ENCODE peak calls at places on chromosomes 16 and 17, in five cellular contexts. A is HepG2, B is K562, F is SK-N-SH, M is GM12878. K is an unnamed sample.

GRCh38 chr17:67557921-67558320 is 159.8 kb upstream of the NOL11 start:
- DNase-seq in A (no peak), B (no peak), F (no peak), M (no peak), K (peak; percentile 25)

GRCh38 chr16:30375830-30376229 is 1.2 kb downstream of the MYL11 start:
- DNase-seq in A (no peak), B (no peak), F (no peak), M (no peak), K (no peak)

GRCh38 chr17:4675791-4676190 is 28.1 kb downstream of the PELP1 start:
- DNase-seq in A (no peak), B (no peak), F (no peak), M (no peak), K (no peak)

GRCh38 chr17:60073063-60073462 is 5.7 kb downstream of the HEATR6 start:
- DNase-seq in A (no peak), B (no peak), F (no peak), M (no peak), K (no peak)

GRCh38 chr16:64321881-64322280 is 800.0 kb downstream of the CDH11 start:
- DNase-seq in A (no peak), B (no peak), F (no peak), M (no peak), K (no peak)

GRCh38 chr17:17028878-17029535 is 13.2 kb upstream of the MPRIP start:
- DNase-seq in A (peak; percentile 63), B (no peak), F (no peak), M (no peak), K (no peak)

GRCh38 chr17:58002154-58002553 is 4.9 kb downstream of the SRSF1 start:
- DNase-seq in A (no peak), B (no peak), F (no peak), M (no peak), K (no peak)

GRCh38 chr17:14337596-14338079 is 36.8 kb downstream of the HS3ST3B1 start:
- DNase-seq in A (no peak), B (no peak), F (no peak), M (no peak), K (no peak)

GRCh38 chr17:31549121-31549524 is 157.6 kb downstream of the RAB11FIP4 start:
- DNase-seq in A (peak; percentile 31), B (no peak), F (peak; percentile 72), M (no peak), K (no peak)

GRCh38 chr17:18041776-18042175 is 2.6 kb downstream of the GID4 start:
- DNase-seq in A (no peak), B (peak; percentile 9), F (no peak), M (no peak), K (peak; percentile 75)

DNA sequence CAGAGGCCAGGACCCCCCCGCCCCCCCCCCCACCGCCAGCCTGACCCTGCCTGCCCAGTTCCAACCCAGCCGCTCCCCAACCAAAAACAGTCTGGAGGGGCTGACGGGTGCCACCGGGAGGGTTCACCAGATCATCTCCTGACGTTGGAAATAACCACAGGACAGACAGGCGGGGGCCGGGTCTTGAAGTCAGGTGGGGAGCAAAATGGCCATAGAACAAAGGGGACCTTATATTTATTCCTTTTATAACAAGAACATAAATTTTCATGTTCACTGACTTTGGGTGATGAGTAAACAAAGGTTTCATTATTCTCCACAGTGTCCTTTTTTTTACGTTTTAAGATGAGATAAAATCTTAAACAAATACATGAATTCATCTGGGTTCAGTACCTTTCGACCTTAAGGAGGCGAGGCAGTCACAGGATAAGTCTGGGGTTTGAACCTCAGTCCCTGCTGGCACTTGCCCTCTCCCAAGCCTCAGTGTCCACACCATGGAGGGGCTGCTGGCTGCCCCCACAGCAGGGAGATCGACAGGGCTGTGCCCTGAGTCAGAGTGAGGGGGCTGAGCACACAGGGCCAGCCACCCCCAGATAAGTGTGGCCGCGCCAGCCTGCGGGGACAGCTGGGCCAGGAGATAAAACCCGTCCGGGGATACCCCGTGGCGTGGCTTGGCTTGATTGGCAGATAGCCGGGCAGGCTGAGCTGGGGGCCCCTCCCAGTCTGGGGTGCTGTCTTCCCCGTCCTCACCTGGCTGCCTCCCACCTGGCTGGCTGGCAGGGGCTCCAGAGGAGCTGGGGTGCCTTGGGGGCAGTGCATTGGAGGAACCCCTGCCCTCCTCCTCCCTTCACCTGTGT is 15.0 kb downstream of the SLC7A5 start:
- DNase-seq in A (peak; percentile 86), B (peak; percentile 95), F (peak; percentile 67), M (no peak), K (no peak)
- TF ChIP-seq MXI1 in A (no peak), B (peak; percentile 45), F (no peak), M (no peak), K (no peak)

GRCh38 chr17:28347261-28347891 is 10.0 kb downstream of the POLDIP2 start:
- DNase-seq in A (no peak), B (no peak), F (no peak), M (no peak), K (peak; percentile 90)
- TF ChIP-seq MXI1 in A (no peak), B (no peak), F (no peak), M (no peak), K (no peak)

DNA sequence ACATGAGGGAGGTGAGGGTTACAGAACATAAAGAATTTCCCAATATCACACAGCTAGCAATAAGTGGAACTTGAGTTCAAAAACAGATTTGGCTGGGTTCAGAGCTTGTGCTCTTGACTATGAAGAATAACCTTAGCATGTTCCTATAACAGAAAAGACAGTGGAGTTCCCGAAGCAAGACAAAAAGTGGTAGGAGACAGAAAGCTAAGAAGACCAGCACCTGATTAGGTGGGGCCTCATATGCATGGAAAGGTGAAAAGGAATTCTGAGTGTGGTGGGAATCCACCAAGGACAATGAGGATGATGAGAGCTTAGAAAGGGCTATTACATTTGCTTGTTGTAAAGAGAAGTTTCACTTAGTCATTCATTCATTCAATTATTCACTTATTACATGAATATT is 26.6 kb upstream of the CDYL2 start:
- DNase-seq in A (no peak), B (no peak), F (no peak), M (no peak), K (no peak)
- TF ChIP-seq MXI1 in A (no peak), B (no peak), F (no peak), M (no peak), K (no peak)

DNA sequence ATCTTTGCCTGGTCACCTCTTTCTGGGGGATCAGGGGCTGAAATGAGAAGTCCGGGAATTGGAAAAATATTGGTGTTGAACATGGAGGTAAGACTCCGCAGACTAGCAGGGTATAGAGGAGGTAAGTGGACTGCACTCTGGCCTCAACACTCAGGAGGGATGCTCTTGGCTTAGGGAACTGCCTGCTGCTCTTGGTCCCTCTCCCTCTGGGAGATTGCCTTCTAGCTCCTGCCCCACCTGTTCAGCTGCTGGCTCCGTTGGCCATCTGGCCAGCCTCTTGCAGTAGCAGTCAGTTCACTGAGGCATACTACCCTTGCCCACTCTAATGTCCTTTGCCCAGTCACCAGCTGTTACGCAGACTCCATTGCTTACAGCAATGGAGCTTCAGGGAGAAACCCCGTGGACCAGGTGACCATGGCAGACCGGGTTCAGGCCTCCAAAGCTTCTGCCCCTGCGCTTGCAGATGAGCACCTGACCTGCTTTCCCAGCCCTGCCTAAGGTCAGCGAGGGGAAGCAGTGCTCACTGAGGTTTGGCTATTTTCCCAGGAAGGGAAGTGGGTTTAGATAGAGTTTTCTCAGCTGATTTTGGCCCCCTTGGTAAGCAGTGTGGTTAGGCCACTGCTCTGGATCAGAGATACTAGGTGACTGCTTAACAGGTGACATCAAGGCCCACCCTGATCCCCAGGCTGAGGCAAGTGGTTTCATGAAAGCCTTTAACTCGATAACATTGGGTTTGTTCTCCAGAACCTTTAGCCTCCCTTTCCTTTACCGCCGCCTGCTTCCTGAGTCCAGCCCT is 11.9 kb downstream of the CDK5RAP3 start:
- DNase-seq in A (no peak), B (peak; percentile 51), F (peak; percentile 72), M (no peak), K (no peak)
- TF ChIP-seq MXI1 in A (no peak), B (no peak), F (no peak), M (no peak), K (no peak)